ENCODE peak calls at places on chromosomes 4 and X, in four cellular contexts. One of them, this sample, is unnamed.

GRCh38 chr4:71187399-71188196 is 151.2 kb upstream of the SLC4A4 start:
- DNase-seq in K562: no peak
- DNase-seq in H1: no peak
- DNase-seq in GM12878: no peak
- DNase-seq in this sample: no peak

GRCh38 chrX:47483310-47484268 is 567 bp upstream of the ZNF41 start:
- DNase-seq in GM12878: no peak
- DNase-seq in K562: no peak
- DNase-seq in H1: no peak
- DNase-seq in this sample: peak

GRCh38 chr4:80016506-80016905 is 56.5 kb downstream of the ANTXR2 start:
- DNase-seq in GM12878: no peak
- DNase-seq in K562: no peak
- DNase-seq in H1: no peak
- DNase-seq in this sample: no peak

GRCh38 chr4:40915318-40916217 is 165.8 kb downstream of the NSUN7 start:
- DNase-seq in H1: no peak
- DNase-seq in GM12878: no peak
- DNase-seq in K562: no peak
- DNase-seq in this sample: no peak

GRCh38 chr4:7041851-7042696 is 1.1 kb upstream of the TADA2B start:
- DNase-seq in GM12878: no peak
- DNase-seq in K562: peak
- DNase-seq in H1: no peak
- DNase-seq in this sample: peak

GRCh38 chr4:80452768-80453167 is 117.2 kb downstream of the CFAP299 start:
- DNase-seq in GM12878: no peak
- DNase-seq in H1: no peak
- DNase-seq in K562: no peak
- DNase-seq in this sample: no peak

GRCh38 chr4:23023121-23023520 is 330.4 kb downstream of the GBA3 start:
- DNase-seq in K562: no peak
- DNase-seq in H1: no peak
- DNase-seq in GM12878: no peak
- DNase-seq in this sample: no peak

GRCh38 chr4:77911091-77911490 is 48.5 kb downstream of the MRPL1 start:
- DNase-seq in GM12878: no peak
- DNase-seq in K562: no peak
- DNase-seq in H1: no peak
- DNase-seq in this sample: no peak

GRCh38 chr4:87882321-87882720 is 49.6 kb downstream of the MEPE start:
- DNase-seq in GM12878: no peak
- DNase-seq in H1: no peak
- DNase-seq in K562: no peak
- DNase-seq in this sample: no peak

GRCh38 chr4:179893967-179894590 is 2349.1 kb upstream of the TENM3 start:
- DNase-seq in H1: no peak
- DNase-seq in K562: no peak
- DNase-seq in GM12878: no peak
- DNase-seq in this sample: no peak

GRCh38 chr4:76977731-76978350 is 28.3 kb downstream of the SEPTIN11 start:
- DNase-seq in K562: no peak
- DNase-seq in H1: no peak
- DNase-seq in GM12878: no peak
- DNase-seq in this sample: no peak

GRCh38 chr4:37648084-37648817 is 37.9 kb downstream of the RELL1 start:
- DNase-seq in GM12878: no peak
- DNase-seq in K562: no peak
- DNase-seq in H1: peak
- DNase-seq in this sample: no peak

GRCh38 chr4:177356191-177356590 is 46.5 kb downstream of the NEIL3 start:
- DNase-seq in GM12878: no peak
- DNase-seq in H1: no peak
- DNase-seq in K562: no peak
- DNase-seq in this sample: no peak

GRCh38 chrX:19673334-19674040 is 158.2 kb upstream of the MAP3K15 start:
- DNase-seq in GM12878: no peak
- DNase-seq in H1: no peak
- DNase-seq in K562: no peak
- DNase-seq in this sample: no peak

GRCh38 chr4:156294577-156294976 is 340.9 kb upstream of the CTSO start:
- DNase-seq in K562: no peak
- DNase-seq in H1: peak
- DNase-seq in GM12878: no peak
- DNase-seq in this sample: peak

GRCh38 chr4:187108846-187109245 is 385.2 kb upstream of the FAT1 start:
- DNase-seq in GM12878: no peak
- DNase-seq in K562: no peak
- DNase-seq in H1: no peak
- DNase-seq in this sample: no peak

GRCh38 chrX:78754917-78755316 is 7.4 kb downstream of the LPAR4 start:
- DNase-seq in GM12878: peak
- DNase-seq in H1: no peak
- DNase-seq in K562: no peak
- DNase-seq in this sample: no peak

GRCh38 chrX:15820106-15821073 is 30.1 kb downstream of the ZRSR2 start:
- DNase-seq in K562: no peak
- DNase-seq in H1: no peak
- DNase-seq in GM12878: no peak
- DNase-seq in this sample: no peak

GRCh38 chrX:65575024-65575423 is 40.4 kb upstream of the LAS1L start:
- DNase-seq in GM12878: no peak
- DNase-seq in H1: no peak
- DNase-seq in K562: no peak
- DNase-seq in this sample: no peak

GRCh38 chr4:25096553-25097443 is 63.5 kb downstream of the SEPSECS start:
- DNase-seq in H1: no peak
- DNase-seq in GM12878: no peak
- DNase-seq in K562: no peak
- DNase-seq in this sample: no peak

GRCh38 chr4:38017579-38017978 is 57.4 kb downstream of the PTTG2 start:
- DNase-seq in H1: no peak
- DNase-seq in GM12878: no peak
- DNase-seq in K562: no peak
- DNase-seq in this sample: no peak

GRCh38 chrX:105323951-105324350 is 103.5 kb upstream of the TEX13A start:
- DNase-seq in K562: no peak
- DNase-seq in GM12878: no peak
- DNase-seq in H1: no peak
- DNase-seq in this sample: no peak

GRCh38 chr4:181564616-181565015 is 678.6 kb upstream of the TENM3 start:
- DNase-seq in GM12878: no peak
- DNase-seq in H1: no peak
- DNase-seq in K562: no peak
- DNase-seq in this sample: no peak

GRCh38 chr4:181569553-181569952 is 673.6 kb upstream of the TENM3 start:
- DNase-seq in K562: no peak
- DNase-seq in H1: no peak
- DNase-seq in GM12878: no peak
- DNase-seq in this sample: peak

GRCh38 chr4:181562399-181562798 is 680.8 kb upstream of the TENM3 start:
- DNase-seq in GM12878: no peak
- DNase-seq in H1: no peak
- DNase-seq in K562: no peak
- DNase-seq in this sample: no peak

GRCh38 chr4:181566490-181566889 is 676.7 kb upstream of the TENM3 start:
- DNase-seq in H1: no peak
- DNase-seq in K562: no peak
- DNase-seq in GM12878: no peak
- DNase-seq in this sample: peak
- TF ChIP-seq POLR2AphosphoS5 in H1: no peak
- TF ChIP-seq POLR2AphosphoS5 in K562: no peak
- TF ChIP-seq POLR2AphosphoS5 in GM12878: no peak
- TF ChIP-seq POLR2AphosphoS5 in this sample: peak

GRCh38 chrX:41334866-41335589 is 1.1 kb downstream of the DDX3X start:
- DNase-seq in GM12878: no peak
- DNase-seq in H1: no peak
- DNase-seq in K562: peak
- DNase-seq in this sample: peak
- TF ChIP-seq NRF1 in GM12878: no peak
- TF ChIP-seq NRF1 in H1: no peak
- TF ChIP-seq NRF1 in K562: no peak
- TF ChIP-seq NRF1 in this sample: no peak

GRCh38 chr4:144666539-144667175 is 20.7 kb downstream of the HHIP start:
- DNase-seq in GM12878: no peak
- DNase-seq in H1: no peak
- DNase-seq in K562: no peak
- DNase-seq in this sample: no peak

GRCh38 chr4:144658908-144659307 is 13.0 kb downstream of the HHIP start:
- DNase-seq in K562: no peak
- DNase-seq in H1: no peak
- DNase-seq in GM12878: no peak
- DNase-seq in this sample: no peak

GRCh38 chr4:144659493-144659892 is 13.5 kb downstream of the HHIP start:
- DNase-seq in H1: no peak
- DNase-seq in GM12878: no peak
- DNase-seq in K562: no peak
- DNase-seq in this sample: no peak

GRCh38 chr4:144667500-144667899 is 21.5 kb downstream of the HHIP start:
- DNase-seq in K562: no peak
- DNase-seq in GM12878: no peak
- DNase-seq in H1: no peak
- DNase-seq in this sample: no peak

DNA sequence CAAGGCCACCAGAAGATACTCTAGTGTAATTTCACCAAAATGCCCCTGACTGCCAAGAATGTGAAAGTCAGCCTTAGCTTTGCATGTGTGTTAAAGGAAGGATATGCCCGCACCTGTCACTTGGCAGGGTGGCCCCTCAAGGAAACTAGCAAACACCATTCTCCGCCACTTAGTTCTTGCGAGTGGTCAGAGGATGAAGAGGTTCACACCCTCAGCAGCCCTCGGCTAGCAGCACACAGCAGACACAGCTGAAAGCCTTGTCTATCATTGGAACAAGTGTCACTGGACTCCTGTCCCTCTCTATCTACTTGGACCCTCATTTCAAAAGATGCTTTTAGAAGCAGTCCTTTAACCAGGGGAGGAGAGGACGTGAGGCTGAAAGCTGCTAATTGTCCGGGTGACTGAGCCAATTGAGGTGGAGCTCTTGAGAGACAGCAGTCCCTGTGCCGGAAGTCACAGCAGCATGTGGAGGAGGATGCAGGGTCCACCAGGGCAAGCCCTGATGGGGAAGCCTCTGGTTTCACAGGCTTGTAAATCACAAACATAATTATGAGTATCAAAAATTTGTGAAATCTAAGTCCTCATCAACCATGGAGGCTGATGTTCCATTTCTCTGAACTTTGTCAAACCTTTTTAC is 18.0 kb downstream of the HHIP start:
- DNase-seq in K562: no peak
- DNase-seq in GM12878: no peak
- DNase-seq in H1: no peak
- DNase-seq in this sample: no peak
- TF ChIP-seq POLR2AphosphoS5 in K562: no peak
- TF ChIP-seq POLR2AphosphoS5 in GM12878: no peak
- TF ChIP-seq POLR2AphosphoS5 in H1: no peak
- TF ChIP-seq POLR2AphosphoS5 in this sample: no peak

GRCh38 chrX:134911348-134911747 is 79.4 kb upstream of the SMIM10 start:
- DNase-seq in GM12878: no peak
- DNase-seq in K562: no peak
- DNase-seq in H1: no peak
- DNase-seq in this sample: no peak

GRCh38 chrX:134908235-134908834 is 82.5 kb upstream of the SMIM10 start:
- DNase-seq in GM12878: no peak
- DNase-seq in H1: no peak
- DNase-seq in K562: peak
- DNase-seq in this sample: peak

GRCh38 chrX:134909258-134909657 is 81.5 kb upstream of the SMIM10 start:
- DNase-seq in K562: no peak
- DNase-seq in GM12878: no peak
- DNase-seq in H1: no peak
- DNase-seq in this sample: no peak

DNA sequence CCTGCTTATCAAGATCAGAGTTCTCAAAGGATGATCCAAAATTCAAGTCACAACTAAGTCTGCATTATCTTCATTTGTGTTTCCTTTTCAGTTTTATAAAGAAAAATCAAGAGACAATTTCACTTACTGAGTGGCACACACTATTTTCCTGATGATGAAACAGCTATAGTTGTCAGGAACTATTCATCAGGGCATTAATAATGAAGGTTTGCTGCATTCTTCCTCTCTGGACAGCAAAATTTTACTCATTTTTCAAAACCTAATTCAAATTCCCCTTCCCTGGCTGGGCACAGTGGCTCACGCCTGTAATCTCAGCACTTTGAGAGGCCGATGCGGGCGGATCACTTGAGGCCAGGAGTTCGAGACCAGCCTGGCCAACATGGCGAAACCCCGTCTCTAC is 83.5 kb upstream of the SMIM10 start:
- DNase-seq in K562: no peak
- DNase-seq in H1: no peak
- DNase-seq in GM12878: no peak
- DNase-seq in this sample: no peak
- TF ChIP-seq NRF1 in K562: no peak
- TF ChIP-seq NRF1 in H1: no peak
- TF ChIP-seq NRF1 in GM12878: no peak
- TF ChIP-seq NRF1 in this sample: no peak

DNA sequence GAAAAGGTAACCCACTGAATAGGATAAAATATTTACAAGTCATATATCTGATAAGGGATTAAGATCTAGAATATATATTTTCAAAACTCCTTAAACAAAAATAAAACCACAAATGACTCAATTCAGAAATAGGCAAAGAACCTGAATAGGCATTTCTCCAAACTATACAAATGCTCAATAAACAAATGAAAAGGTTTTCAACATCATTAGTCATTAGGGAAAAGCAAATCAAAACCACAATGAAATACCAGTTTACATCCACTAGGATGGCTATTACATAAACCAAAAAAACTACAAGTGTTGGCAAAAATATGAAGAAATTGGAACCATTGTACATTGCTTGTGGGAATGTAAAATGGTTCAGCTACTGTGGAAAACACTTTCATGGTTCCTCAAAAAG is 167.0 kb upstream of the GALNT7 start:
- DNase-seq in GM12878: no peak
- DNase-seq in K562: no peak
- DNase-seq in H1: no peak
- DNase-seq in this sample: no peak
- TF ChIP-seq POLR2AphosphoS5 in GM12878: no peak
- TF ChIP-seq POLR2AphosphoS5 in K562: no peak
- TF ChIP-seq POLR2AphosphoS5 in H1: no peak
- TF ChIP-seq POLR2AphosphoS5 in this sample: no peak

GRCh38 chrX:40145670-40146470 is 48.1 kb upstream of the BCOR start:
- DNase-seq in H1: no peak
- DNase-seq in K562: no peak
- DNase-seq in GM12878: no peak
- DNase-seq in this sample: peak
- TF ChIP-seq NRF1 in H1: no peak
- TF ChIP-seq NRF1 in K562: no peak
- TF ChIP-seq NRF1 in GM12878: no peak
- TF ChIP-seq NRF1 in this sample: no peak

This sample was measured in SK-N-SH.